ENCODE peak calls at places on chromosome 1, in nine cellular contexts. N, Q, F, E, P, L, W, Y and V are unnamed samples.

GRCh38 chr1:53371851-53372250 is 44.0 kb upstream of the LRP8 start:
- DNase-seq in N (no peak), Q (no peak), F (no peak), E (no peak), P (no peak), L (no peak), W (no peak), Y (no peak), V (no peak)

GRCh38 chr1:228488818-228489674 is 1.9 kb downstream of the RNF187 start:
- DNase-seq in N (no peak), Q (no peak), F (no peak), E (no peak), P (no peak), L (no peak), W (no peak), Y (no peak), V (no peak)

GRCh38 chr1:119859647-119860046 is 36.7 kb downstream of the ADAM30 start:
- DNase-seq in N (no peak), Q (no peak), F (peak), E (no peak), P (no peak), L (no peak), W (no peak), Y (peak), V (no peak)

GRCh38 chr1:169833179-169833901 is 38.6 kb upstream of the METTL18 start:
- DNase-seq in N (no peak), Q (no peak), F (peak), E (no peak), P (no peak), L (no peak), W (no peak), Y (no peak), V (no peak)

GRCh38 chr1:248862695-248863010 is 3.8 kb upstream of the ZNF692 start:
- DNase-seq in N (no peak), Q (no peak), F (no peak), E (no peak), P (no peak), L (no peak), W (no peak), Y (no peak), V (no peak)

GRCh38 chr1:31441073-31441472 is 28.1 kb downstream of the SERINC2 start:
- DNase-seq in N (no peak), Q (no peak), F (no peak), E (no peak), P (no peak), L (no peak), W (no peak), Y (no peak), V (no peak)

GRCh38 chr1:44791364-44791801 is 3.4 kb upstream of the BEST4 start:
- DNase-seq in N (no peak), Q (no peak), F (no peak), E (no peak), P (no peak), L (no peak), W (no peak), Y (no peak), V (no peak)

GRCh38 chr1:214632091-214632490 is 29.1 kb downstream of the CENPF start:
- DNase-seq in N (no peak), Q (no peak), F (no peak), E (no peak), P (no peak), L (no peak), W (no peak), Y (no peak), V (no peak)

GRCh38 chr1:119364640-119365039 is 3.9 kb upstream of the HAO2 start:
- DNase-seq in N (no peak), Q (no peak), F (no peak), E (no peak), P (no peak), L (no peak), W (no peak), Y (no peak), V (no peak)

GRCh38 chr1:151639466-151639865 is 27.6 kb downstream of the SNX27 start:
- DNase-seq in N (no peak), Q (no peak), F (peak), E (no peak), P (no peak), L (no peak), W (no peak), Y (no peak), V (no peak)

GRCh38 chr1:201171063-201172036 is 17.1 kb upstream of the TMEM9 start:
- DNase-seq in N (peak), Q (peak), F (peak), E (peak), P (peak), L (peak), W (peak), Y (no peak), V (no peak)

GRCh38 chr1:23168079-23168461 is 586 bp downstream of the LUZP1 start:
- DNase-seq in N (no peak), Q (no peak), F (no peak), E (no peak), P (peak), L (peak), W (peak), Y (no peak), V (peak)